ENCODE peak calls at places on chromosomes 13 and 19, in ten cellular contexts. R is left lung; Z is OCI-LY7; H is heart right ventricle; W is adrenal gland; N is substantia nigra; M is CD8-positive, alpha-beta T cell; U is thyroid gland; G is left ventricle myocardium inferior; Q is caudate nucleus. F is an unnamed sample.

GRCh38 chr19:40578442-40578908 is 1.8 kb downstream of the SHKBP1 start:
- DNase-seq in R (no peak), Z (peak), H (no peak), W (no peak), N (peak), M (no peak), U (no peak), G (no peak), Q (no peak), F (no peak)

GRCh38 chr19:38617764-38618589 is at the start of gene MAP4K1:
- DNase-seq in R (peak), Z (peak), H (peak), W (peak), N (peak), M (peak), U (peak), G (peak), Q (no peak), F (no peak)

GRCh38 chr19:18396471-18397241 is 766 bp downstream of the LRRC25 start:
- DNase-seq in R (no peak), Z (no peak), H (no peak), W (peak), N (no peak), M (no peak), U (no peak), G (no peak), Q (no peak), F (no peak)

GRCh38 chr13:51928231-51928630 is 66.5 kb downstream of the CCDC70 start:
- DNase-seq in R (no peak), Z (no peak), H (no peak), W (no peak), N (no peak), M (no peak), U (no peak), G (no peak), Q (no peak), F (no peak)

GRCh38 chr19:2478756-2479555 is 3.0 kb downstream of the GADD45B start:
- DNase-seq in R (peak), Z (peak), H (peak), W (peak), N (peak), M (peak), U (peak), G (peak), Q (no peak), F (no peak)

GRCh38 chr13:20709782-20710181 is 6.3 kb downstream of the IL17D start:
- DNase-seq in R (no peak), Z (no peak), H (no peak), W (no peak), N (no peak), M (no peak), U (no peak), G (no peak), Q (no peak), F (no peak)

GRCh38 chr13:90039516-90039915 is 1308.0 kb upstream of the MIR17HG start:
- DNase-seq in R (no peak), Z (no peak), H (no peak), W (no peak), N (no peak), M (no peak), U (no peak), G (no peak), Q (no peak), F (no peak)

GRCh38 chr19:33437351-33438015 is 64.0 kb downstream of the CEBPG start:
- DNase-seq in R (peak), Z (no peak), H (no peak), W (no peak), N (no peak), M (no peak), U (no peak), G (peak), Q (no peak), F (no peak)

GRCh38 chr13:83065136-83065535 is 817.1 kb downstream of the SLITRK1 start:
- DNase-seq in R (no peak), Z (no peak), H (no peak), W (no peak), N (no peak), M (no peak), U (peak), G (no peak), Q (no peak), F (peak)

GRCh38 chr13:73025212-73026012 is 33.4 kb upstream of the KLF5 start:
- DNase-seq in R (no peak), Z (no peak), H (no peak), W (no peak), N (no peak), M (no peak), U (no peak), G (no peak), Q (no peak), F (peak)

GRCh38 chr19:30046522-30046921 is 104.5 kb downstream of the URI1 start:
- DNase-seq in R (no peak), Z (peak), H (no peak), W (no peak), N (no peak), M (no peak), U (no peak), G (no peak), Q (no peak), F (no peak)

DNA sequence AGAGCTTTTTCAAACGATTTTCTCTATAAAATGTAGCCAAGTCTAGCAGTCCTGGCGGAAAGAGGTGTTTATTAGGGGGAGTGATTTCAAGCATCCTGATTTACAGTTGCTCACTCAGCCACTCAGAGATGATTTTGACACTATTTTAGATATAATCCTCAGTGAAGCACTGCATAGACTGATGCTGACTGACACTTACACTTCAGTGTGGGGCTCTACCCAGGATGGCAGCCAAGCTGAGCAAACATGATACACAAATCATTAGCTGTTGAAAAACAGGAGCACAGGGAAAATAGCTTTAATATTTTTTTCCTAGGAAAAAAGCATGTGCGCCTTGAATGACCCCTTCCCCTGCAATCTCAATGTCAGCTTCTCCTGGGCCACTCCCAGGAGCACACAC is 36.6 kb downstream of the RCBTB2 start:
- DNase-seq in R (no peak), Z (no peak), H (no peak), W (no peak), N (no peak), M (no peak), U (no peak), G (no peak), Q (no peak), F (no peak)
- H3K27ac ChIP-seq in R (no peak), Z (no peak), H (peak), W (no peak), N (peak), M (no peak), U (no peak), G (peak), Q (no peak), F (no peak)

GRCh38 chr19:13782537-13782936 is 8.3 kb downstream of the C19orf53 start:
- DNase-seq in R (no peak), Z (no peak), H (no peak), W (no peak), N (no peak), M (no peak), U (no peak), G (no peak), Q (no peak), F (no peak)

GRCh38 chr19:13783565-13784500 is 9.6 kb downstream of the C19orf53 start:
- DNase-seq in R (no peak), Z (peak), H (no peak), W (no peak), N (no peak), M (no peak), U (no peak), G (no peak), Q (no peak), F (no peak)

GRCh38 chr19:13788991-13789390 is 6.3 kb upstream of the ZSWIM4 start:
- DNase-seq in R (no peak), Z (peak), H (no peak), W (no peak), N (no peak), M (peak), U (no peak), G (no peak), Q (no peak), F (no peak)

GRCh38 chr19:13781547-13781946 is 7.3 kb downstream of the C19orf53 start:
- DNase-seq in R (no peak), Z (no peak), H (peak), W (peak), N (peak), M (no peak), U (peak), G (peak), Q (no peak), F (peak)

DNA sequence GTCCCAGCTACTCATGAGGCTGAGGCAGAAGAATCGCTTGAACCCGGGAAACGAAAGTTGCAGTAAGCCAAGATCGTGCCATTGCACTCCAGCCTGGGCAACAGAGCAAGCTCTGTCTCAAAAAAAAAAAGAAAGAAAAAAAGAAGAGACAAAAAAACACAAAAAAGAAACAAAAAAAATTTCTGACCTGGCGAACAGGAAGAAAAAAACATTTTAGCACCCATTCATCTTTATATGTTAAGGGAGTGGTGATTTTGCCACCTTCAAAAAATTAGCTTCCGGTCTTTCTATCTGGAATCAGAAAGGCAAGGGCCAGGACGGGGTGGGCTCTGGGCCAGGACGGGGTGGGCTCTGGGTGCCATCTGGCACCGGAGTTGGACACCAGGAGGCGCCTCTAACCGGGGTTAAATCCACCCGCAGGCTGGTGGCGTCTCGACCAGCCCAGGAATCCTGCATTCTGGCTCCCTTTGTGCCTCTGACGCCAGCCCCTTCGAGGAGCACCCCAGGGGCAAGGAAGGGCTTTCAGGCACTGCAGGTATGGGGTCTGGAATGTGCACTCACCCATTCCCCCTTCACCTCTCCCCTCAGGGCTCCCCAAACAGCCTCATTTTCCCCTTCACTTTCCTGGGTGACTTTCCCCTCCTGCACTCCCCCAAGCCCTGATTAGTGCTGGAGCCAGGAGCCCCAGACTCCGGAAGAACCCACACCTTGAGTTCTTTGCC is 10.4 kb upstream of the ZSWIM4 start:
- DNase-seq in R (peak), Z (peak), H (peak), W (peak), N (peak), M (peak), U (peak), G (peak), Q (peak), F (peak)
- H3K27ac ChIP-seq in R (no peak), Z (peak), H (peak), W (peak), N (no peak), M (no peak), U (no peak), G (peak), Q (no peak), F (peak)

DNA sequence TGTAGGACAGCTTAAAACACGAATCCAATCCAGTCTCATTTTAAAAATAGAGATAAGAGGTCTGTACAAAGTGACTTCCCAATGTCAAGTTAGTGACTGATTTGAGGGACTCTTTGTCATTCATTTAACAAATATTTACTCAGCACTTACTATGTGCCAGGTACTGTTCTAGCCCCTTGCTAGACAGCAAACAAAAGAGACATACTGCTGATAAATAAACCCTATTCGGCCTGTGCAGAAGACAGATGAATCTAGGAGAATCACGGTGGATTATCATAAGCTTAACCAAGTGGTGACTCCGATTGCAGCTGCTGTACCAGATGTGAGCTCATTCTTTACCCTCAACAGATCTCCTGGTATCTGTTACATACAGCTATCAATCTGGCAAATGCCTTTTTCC is 6.4 kb upstream of the ELF1 start:
- DNase-seq in R (no peak), Z (no peak), H (no peak), W (no peak), N (no peak), M (no peak), U (no peak), G (no peak), Q (no peak), F (no peak)
- H3K27ac ChIP-seq in R (no peak), Z (peak), H (no peak), W (no peak), N (no peak), M (no peak), U (peak), G (peak), Q (no peak), F (no peak)

GRCh38 chr19:35775046-35775297 is 392 bp upstream of the ARHGAP33 start:
- DNase-seq in R (no peak), Z (no peak), H (no peak), W (no peak), N (no peak), M (no peak), U (no peak), G (no peak), Q (no peak), F (no peak)
- H3K27ac ChIP-seq in R (no peak), Z (no peak), H (no peak), W (no peak), N (no peak), M (no peak), U (no peak), G (no peak), Q (no peak), F (peak)

DNA sequence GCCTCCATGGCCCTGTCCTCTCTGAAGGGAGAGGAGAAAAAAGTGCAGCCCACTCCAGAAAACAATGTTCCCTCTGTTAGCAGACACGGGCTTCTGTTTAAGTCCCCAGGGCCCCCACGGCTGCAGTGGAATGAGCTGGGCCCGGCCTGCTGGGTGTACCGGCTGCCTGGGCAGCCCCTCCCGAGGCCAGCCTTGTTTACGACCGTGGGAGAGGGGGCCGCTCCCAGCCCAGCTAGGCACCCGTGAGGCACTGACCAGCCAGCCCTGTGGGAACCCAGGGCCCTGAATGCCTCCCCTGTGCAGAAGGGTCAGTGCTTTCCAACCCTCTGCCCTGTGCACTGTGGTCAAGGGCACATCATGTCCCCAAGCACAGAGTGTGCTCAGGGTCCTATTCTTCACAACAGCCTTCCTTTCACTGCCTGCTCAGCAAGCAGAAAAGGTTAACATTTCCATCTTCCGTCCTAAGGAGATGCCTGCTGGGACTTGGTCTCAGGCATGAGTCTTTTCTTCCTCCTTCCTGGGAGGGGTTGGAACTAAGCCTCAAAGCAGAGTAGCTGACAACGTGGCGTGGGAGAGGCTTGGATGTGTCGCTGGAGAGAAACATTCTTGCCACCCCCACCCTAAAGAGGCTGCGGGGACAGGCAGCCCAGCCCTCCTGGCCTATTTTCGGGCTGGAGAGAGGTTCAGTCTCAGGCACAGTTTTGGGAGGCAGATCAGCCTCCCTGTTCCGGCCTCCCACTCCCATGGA is 90.1 kb downstream of the RGCC start:
- DNase-seq in R (peak), Z (no peak), H (peak), W (no peak), N (peak), M (no peak), U (no peak), G (peak), Q (peak), F (no peak)
- H3K27ac ChIP-seq in R (no peak), Z (no peak), H (peak), W (peak), N (peak), M (no peak), U (no peak), G (peak), Q (peak), F (no peak)